ENCODE peak calls at places on chromosomes 2 and 18, in four cellular contexts. One of them, this sample, is unnamed.

GRCh38 chr2:43024515-43024962 is 201.9 kb downstream of the ZFP36L2 start:
- DNase-seq in upper lobe of right lung: peak; percentile 77
- DNase-seq in thyroid gland: peak; percentile 63
- DNase-seq in central memory CD4-positive, alpha-beta T cell: no peak
- DNase-seq in this sample: no peak

GRCh38 chr2:37711308-37711731 is 39.9 kb upstream of the CDC42EP3 start:
- DNase-seq in upper lobe of right lung: no peak
- DNase-seq in thyroid gland: no peak
- DNase-seq in central memory CD4-positive, alpha-beta T cell: peak; percentile 35
- DNase-seq in this sample: peak; percentile 48

GRCh38 chr18:76505611-76506010 is 10.6 kb upstream of the ZNF516 start:
- DNase-seq in upper lobe of right lung: no peak
- DNase-seq in thyroid gland: no peak
- DNase-seq in central memory CD4-positive, alpha-beta T cell: no peak
- DNase-seq in this sample: no peak

GRCh38 chr2:73870084-73870483 is 22.7 kb upstream of the ACTG2 start:
- DNase-seq in upper lobe of right lung: no peak
- DNase-seq in thyroid gland: peak; percentile 5
- DNase-seq in central memory CD4-positive, alpha-beta T cell: no peak
- DNase-seq in this sample: no peak

GRCh38 chr2:30398488-30398887 is 48.6 kb upstream of the LCLAT1 start:
- DNase-seq in upper lobe of right lung: no peak
- DNase-seq in thyroid gland: no peak
- DNase-seq in central memory CD4-positive, alpha-beta T cell: no peak
- DNase-seq in this sample: no peak

GRCh38 chr2:105393373-105394055 is 5.3 kb downstream of the FHL2 start:
- DNase-seq in upper lobe of right lung: no peak
- DNase-seq in thyroid gland: peak; percentile 26
- DNase-seq in central memory CD4-positive, alpha-beta T cell: no peak
- DNase-seq in this sample: no peak

GRCh38 chr2:104685591-104685990 is 168.3 kb upstream of the POU3F3 start:
- DNase-seq in upper lobe of right lung: no peak
- DNase-seq in thyroid gland: no peak
- DNase-seq in central memory CD4-positive, alpha-beta T cell: no peak
- DNase-seq in this sample: no peak

GRCh38 chr2:112916625-112917024 is 5.7 kb downstream of the IL37 start:
- DNase-seq in upper lobe of right lung: no peak
- DNase-seq in thyroid gland: no peak
- DNase-seq in central memory CD4-positive, alpha-beta T cell: no peak
- DNase-seq in this sample: no peak

GRCh38 chr2:11157296-11157695 is 2.0 kb downstream of the SLC66A3 start:
- DNase-seq in upper lobe of right lung: no peak
- DNase-seq in thyroid gland: no peak
- DNase-seq in central memory CD4-positive, alpha-beta T cell: no peak
- DNase-seq in this sample: no peak